ENCODE peak calls at places on chromosomes 12 and 14, in four cellular contexts. J is H9, K is mesenchymal stem cell, E is neuronal stem cell. L is an unnamed sample.

GRCh38 chr12:93879476-93880376 is 202.6 kb downstream of the CRADD start:
- DNase-seq in J (no peak), K (peak), E (no peak), L (peak)

GRCh38 chr14:22664261-22664660 is 20.1 kb upstream of the OR6J1 start:
- DNase-seq in J (no peak), K (peak), E (no peak), L (no peak)

GRCh38 chr12:105162174-105162573 is 54.6 kb downstream of the WASHC4 start:
- DNase-seq in J (no peak), K (no peak), E (no peak), L (no peak)

GRCh38 chr12:78442454-78442801 is 422.1 kb upstream of the SYT1 start:
- DNase-seq in J (no peak), K (peak), E (no peak), L (peak)

GRCh38 chr12:123250471-123251383 is 17.5 kb downstream of the MTRFR start:
- DNase-seq in J (peak), K (no peak), E (no peak), L (no peak)

GRCh38 chr12:70165450-70165849 is 77.8 kb upstream of the CNOT2 start:
- DNase-seq in J (no peak), K (no peak), E (no peak), L (no peak)

GRCh38 chr12:110741371-110741770 is 1.3 kb downstream of the PPP1CC start:
- DNase-seq in J (no peak), K (peak), E (no peak), L (no peak)

GRCh38 chr14:92475451-92476187 is 38.0 kb upstream of the RIN3 start:
- DNase-seq in J (no peak), K (no peak), E (no peak), L (no peak)

GRCh38 chr12:108129017-108129812 is at the start of gene WSCD2:
- DNase-seq in J (peak), K (peak), E (peak), L (no peak)

GRCh38 chr12:103884316-103884715 is 43.3 kb upstream of the NT5DC3 start:
- DNase-seq in J (no peak), K (peak), E (peak), L (peak)

GRCh38 chr14:69039287-69039628 is 60.2 kb upstream of the ACTN1 start:
- DNase-seq in J (no peak), K (peak), E (no peak), L (peak)

GRCh38 chr12:57767876-57768275 is 998 bp upstream of the CYP27B1 start:
- DNase-seq in J (no peak), K (no peak), E (no peak), L (no peak)

GRCh38 chr12:124774462-124775167 is 89.0 kb downstream of the SCARB1 start:
- DNase-seq in J (no peak), K (peak), E (no peak), L (peak)

GRCh38 chr12:112762753-112763152 is 28.8 kb upstream of the RPH3A start:
- DNase-seq in J (no peak), K (no peak), E (no peak), L (no peak)

GRCh38 chr14:59292028-59292427 is 103.6 kb downstream of the DAAM1 start:
- DNase-seq in J (no peak), K (no peak), E (no peak), L (no peak)

GRCh38 chr12:111218499-111218898 is 150.4 kb downstream of the PHETA1 start:
- DNase-seq in J (no peak), K (no peak), E (no peak), L (no peak)

GRCh38 chr12:15757553-15758255 is 31.5 kb downstream of the EPS8 start:
- DNase-seq in J (no peak), K (peak), E (no peak), L (peak)

GRCh38 chr12:6201199-6201608 is 1.0 kb downstream of the CD9 start:
- DNase-seq in J (peak), K (no peak), E (no peak), L (no peak)

GRCh38 chr14:64817631-64818030 is 62.1 kb downstream of the SPTB start:
- DNase-seq in J (no peak), K (no peak), E (no peak), L (no peak)
- H2BK5ac ChIP-seq in J (no peak), K (no peak), E (no peak), L (no peak)

GRCh38 chr14:36163451-36163850 is 13.1 kb downstream of the PTCSC3 start:
- DNase-seq in J (no peak), K (no peak), E (no peak), L (no peak)

GRCh38 chr14:36167431-36167830 is 9.1 kb downstream of the PTCSC3 start:
- DNase-seq in J (no peak), K (no peak), E (no peak), L (no peak)

GRCh38 chr14:36162267-36162666 is 14.3 kb downstream of the PTCSC3 start:
- DNase-seq in J (peak), K (no peak), E (no peak), L (no peak)

GRCh38 chr14:36161781-36162180 is 14.7 kb downstream of the PTCSC3 start:
- DNase-seq in J (peak), K (no peak), E (no peak), L (no peak)
- H2BK5ac ChIP-seq in J (no peak), K (no peak), E (no peak), L (no peak)

GRCh38 chr14:34537677-34538009 is 1.9 kb downstream of the EAPP start:
- DNase-seq in J (no peak), K (no peak), E (no peak), L (no peak)
- H2BK5ac ChIP-seq in J (no peak), K (peak), E (no peak), L (peak)

GRCh38 chr14:102249041-102249440 is 55.9 kb downstream of the MOK start:
- DNase-seq in J (no peak), K (peak), E (no peak), L (peak)
- H2BK5ac ChIP-seq in J (no peak), K (no peak), E (no peak), L (peak)

DNA sequence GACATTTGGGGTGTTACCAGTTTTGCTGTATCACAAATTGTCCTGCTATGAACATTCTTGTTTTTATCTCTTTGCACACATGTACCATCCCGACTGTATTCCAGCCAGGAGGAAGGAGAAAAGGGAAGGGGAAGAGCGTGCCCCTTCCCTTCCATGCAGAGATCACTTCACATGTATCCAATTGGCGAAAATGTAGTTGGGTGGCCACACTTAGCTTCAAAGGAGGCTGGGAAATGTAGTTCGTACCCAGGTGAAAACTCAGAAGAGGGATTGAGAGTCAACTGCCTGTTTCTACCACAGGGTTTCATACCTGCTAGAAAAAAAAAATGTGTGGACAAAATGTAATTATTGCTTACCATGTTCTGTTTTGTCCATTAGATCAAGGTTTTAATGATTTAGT is 189.1 kb upstream of the PELI2 start:
- DNase-seq in J (no peak), K (no peak), E (no peak), L (no peak)
- H2BK5ac ChIP-seq in J (no peak), K (no peak), E (no peak), L (no peak)

GRCh38 chr14:100573757-100574641 is 13.2 kb downstream of the BEGAIN start:
- DNase-seq in J (no peak), K (no peak), E (no peak), L (no peak)
- H2BK5ac ChIP-seq in J (no peak), K (no peak), E (peak), L (no peak)

GRCh38 chr14:61584258-61584657 is 111.1 kb upstream of the HIF1A start:
- DNase-seq in J (no peak), K (peak), E (no peak), L (peak)
- H2BK5ac ChIP-seq in J (no peak), K (no peak), E (no peak), L (peak)